ENCODE peak calls at places on chromosomes 2 and 18, in seven cellular contexts. W, G, V, H, I, R and K are unnamed samples.

GRCh38 chr2:96954490-96954846 is 31.9 kb downstream of the FAM178B start:
- DNase-seq in G (peak; percentile 26), R (peak; percentile 5), I (no peak), V (no peak), H (no peak), W (no peak), K (no peak)

GRCh38 chr18:3525870-3526420 is 76.0 kb downstream of the TGIF1 start:
- DNase-seq in G (no peak), V (no peak), I (peak; percentile 34), W (peak; percentile 57), H (no peak), R (peak; percentile 72), K (peak; percentile 34)

GRCh38 chr2:127188797-127189196 is 31.3 kb downstream of the CYP27C1 start:
- DNase-seq in V (no peak), H (no peak), R (no peak), I (no peak), G (no peak), W (no peak), K (no peak)

GRCh38 chr2:152347076-152347475 is 12.1 kb downstream of the FMNL2 start:
- DNase-seq in H (no peak), W (no peak), V (no peak), I (peak; percentile 91), G (no peak), R (peak; percentile 96), K (peak; percentile 79)

GRCh38 chr2:207113403-207113802 is 52.3 kb downstream of the KLF7 start:
- DNase-seq in W (peak; percentile 79), H (no peak), I (no peak), G (peak; percentile 42), V (no peak), R (no peak), K (no peak)

GRCh38 chr2:115160523-115161521 is 718.4 kb downstream of the DPP10 start:
- DNase-seq in H (no peak), R (no peak), W (peak; percentile 36), I (no peak), V (peak; percentile 31), G (peak; percentile 80), K (no peak)

GRCh38 chr2:44766777-44767176 is 174.7 kb upstream of the SIX3 start:
- DNase-seq in W (no peak), I (no peak), V (no peak), H (no peak), R (no peak), G (no peak), K (no peak)

GRCh38 chr2:129877289-129877741 is 102.2 kb upstream of the RAB6C start:
- DNase-seq in R (peak; percentile 68), I (peak; percentile 86), W (peak; percentile 95), V (peak; percentile 94), G (peak; percentile 85), H (peak; percentile 93), K (peak; percentile 87)

GRCh38 chr2:128651000-128651399 is 332.3 kb upstream of the HS6ST1 start:
- DNase-seq in R (no peak), V (no peak), H (no peak), W (no peak), G (no peak), I (no peak), K (no peak)

GRCh38 chr2:170235860-170236638 is 58.1 kb downstream of the MYO3B start:
- DNase-seq in W (no peak), G (peak; percentile 71), H (peak; percentile 66), I (peak; percentile 37), R (peak; percentile 45), V (no peak), K (peak; percentile 41)

GRCh38 chr18:46053368-46054095 is 18.5 kb downstream of the PSTPIP2 start:
- DNase-seq in H (no peak), G (no peak), R (peak; percentile 34), I (peak; percentile 25), V (no peak), W (no peak), K (no peak)

GRCh38 chr2:99507964-99508818 is 18.4 kb upstream of the REV1 start:
- DNase-seq in R (no peak), I (no peak), V (peak; percentile 41), G (peak; percentile 82), H (no peak), W (no peak), K (no peak)

GRCh38 chr2:207227062-207227748 is 61.5 kb upstream of the KLF7 start:
- DNase-seq in W (peak; percentile 82), G (no peak), V (no peak), I (peak; percentile 65), R (peak; percentile 57), H (no peak), K (no peak)

GRCh38 chr2:179862898-179863458 is 1.6 kb upstream of the ZNF385B start:
- DNase-seq in H (no peak), G (no peak), V (no peak), I (no peak), W (no peak), R (no peak), K (no peak)

GRCh38 chr18:22964116-22964515 is 31.0 kb downstream of the RBBP8 start:
- DNase-seq in W (no peak), I (no peak), H (no peak), G (no peak), V (no peak), R (peak; percentile 50), K (no peak)

GRCh38 chr18:37847544-37847943 is 281.9 kb upstream of the CELF4 start:
- DNase-seq in W (no peak), I (no peak), R (no peak), H (no peak), G (no peak), V (no peak), K (no peak)

GRCh38 chr2:95006661-95007060 is 18.8 kb upstream of the MAL start:
- DNase-seq in R (no peak), I (no peak), G (no peak), W (no peak), H (no peak), V (no peak), K (no peak)

GRCh38 chr18:7872569-7872968 is 305.5 kb downstream of the PTPRM start:
- DNase-seq in W (no peak), H (no peak), R (peak; percentile 41), I (peak; percentile 11), V (peak; percentile 42), G (no peak), K (peak; percentile 51)

GRCh38 chr2:117832332-117832731 is 17.8 kb downstream of the DDX18 start:
- DNase-seq in I (no peak), V (no peak), W (no peak), H (no peak), G (no peak), R (no peak), K (no peak)

GRCh38 chr2:236271851-236272250 is 7.6 kb upstream of the ASB18 start:
- DNase-seq in W (no peak), G (no peak), V (no peak), H (no peak), I (no peak), R (no peak), K (no peak)

GRCh38 chr2:172985139-172985874 is 90.3 kb upstream of the MAP3K20 start:
- DNase-seq in R (peak; percentile 67), W (no peak), H (no peak), V (peak; percentile 71), G (no peak), I (peak; percentile 25), K (peak; percentile 88)

GRCh38 chr2:170869036-170869435 is 52.3 kb downstream of the GAD1 start:
- DNase-seq in V (no peak), G (no peak), I (no peak), H (no peak), R (no peak), W (no peak), K (no peak)

GRCh38 chr18:56315363-56315762 is 323.0 kb downstream of the TXNL1 start:
- DNase-seq in R (peak; percentile 64), I (peak; percentile 14), H (no peak), W (no peak), G (no peak), V (no peak), K (no peak)

GRCh38 chr2:15968280-15969178 is 28.2 kb downstream of the MYCN start:
- DNase-seq in R (no peak), I (no peak), W (no peak), V (no peak), H (no peak), G (no peak), K (no peak)

GRCh38 chr2:58939388-58939787 is 698.3 kb upstream of the FANCL start:
- DNase-seq in W (no peak), R (peak; percentile 74), G (no peak), V (no peak), H (no peak), I (peak; percentile 79), K (peak; percentile 67)

GRCh38 chr2:37189452-37190153 is 1.1 kb upstream of the SULT6B1 start:
- DNase-seq in V (no peak), I (peak; percentile 90), R (peak; percentile 87), H (no peak), W (no peak), G (no peak), K (peak; percentile 95)

GRCh38 chr2:171703574-171704347 is 16.5 kb downstream of the DYNC1I2 start:
- DNase-seq in H (peak; percentile 26), V (no peak), G (peak; percentile 32), W (no peak), R (peak; percentile 27), I (peak; percentile 32), K (peak; percentile 9)

GRCh38 chr2:71466301-71467179 is 13.2 kb downstream of the DYSF start:
- DNase-seq in R (peak; percentile 48), V (peak; percentile 44), G (no peak), I (no peak), W (no peak), H (peak; percentile 56), K (peak; percentile 48)

GRCh38 chr2:190477563-190478454 is 56.7 kb downstream of the NEMP2 start:
- DNase-seq in H (no peak), I (peak; percentile 35), G (no peak), W (peak; percentile 53), V (no peak), R (peak; percentile 8), K (no peak)

GRCh38 chr2:206296128-206296527 is 21.7 kb downstream of the ZDBF2 start:
- DNase-seq in I (no peak), H (no peak), V (no peak), G (no peak), W (no peak), R (peak; percentile 65), K (peak; percentile 60)

GRCh38 chr18:45619062-45619825 is 4.0 kb downstream of the SLC14A2 start:
- DNase-seq in I (no peak), V (no peak), G (no peak), H (no peak), R (no peak), W (peak; percentile 9), K (no peak)

GRCh38 chr18:52343138-52343537 is 3.1 kb downstream of the DCC start:
- DNase-seq in V (no peak), I (peak; percentile 32), R (peak; percentile 2), G (no peak), W (no peak), H (no peak), K (no peak)

GRCh38 chr2:193695367-193695766 is 1500.6 kb upstream of the TMEFF2 start:
- DNase-seq in R (peak; percentile 34), G (peak; percentile 45), V (no peak), I (peak; percentile 64), H (peak; percentile 17), W (no peak), K (peak; percentile 6)

GRCh38 chr2:104919127-104919526 is 65.2 kb downstream of the POU3F3 start:
- DNase-seq in H (no peak), W (no peak), R (peak; percentile 2), G (no peak), V (no peak), I (no peak), K (no peak)

GRCh38 chr2:101486258-101486701 is 11.4 kb upstream of the RFX8 start:
- DNase-seq in W (no peak), H (no peak), G (no peak), R (no peak), V (no peak), I (no peak), K (no peak)

GRCh38 chr2:232260075-232260474 is 118.5 kb upstream of the ALPP start:
- DNase-seq in W (no peak), V (no peak), I (peak; percentile 91), H (no peak), G (no peak), R (peak; percentile 93), K (peak; percentile 74)

GRCh38 chr2:171702781-171703556 is 15.7 kb downstream of the DYNC1I2 start:
- DNase-seq in W (no peak), I (no peak), H (no peak), V (no peak), R (peak; percentile 50), G (no peak), K (no peak)